ENCODE peak calls at places on chromosomes 7 and 10, in six cellular contexts. G is body of pancreas; W is HCT116; K is activated naive CD4-positive, alpha-beta T cell treated with anti-CD3 and anti-CD28 coated beads, Interleukin-2, amount 50 U/mL, for 72 hours; C is activated T-helper 17 cell treated with anti-CD3 and anti-CD28 coated beads, Interleukin-2, amount 50 U/mL, for 72 hours; E is left ventricle myocardium superior. L is an unnamed sample.

GRCh38 chr7:23246540-23246939 is at the start of gene GPNMB:
- ATAC-seq in C (no peak), K (no peak), G (no peak), E (peak), W (no peak), L (peak)

GRCh38 chr10:35598379-35598778 is 6.8 kb upstream of the GJD4 start:
- ATAC-seq in E (peak), K (no peak), G (no peak), W (peak), C (no peak), L (no peak)

GRCh38 chr10:14009315-14010082 is 321.2 kb downstream of the FRMD4A start:
- ATAC-seq in G (peak), C (peak), E (peak), K (peak), W (no peak), L (no peak)

GRCh38 chr10:33534455-33534854 is 200.0 kb upstream of the NRP1 start:
- ATAC-seq in W (no peak), K (no peak), E (peak), G (no peak), C (no peak), L (no peak)

GRCh38 chr7:43265139-43265538 is 152.7 kb downstream of the HECW1 start:
- ATAC-seq in W (no peak), G (no peak), E (no peak), C (no peak), K (no peak), L (no peak)

GRCh38 chr7:77674878-77675277 is 21.4 kb upstream of the RSBN1L start:
- ATAC-seq in K (peak), W (peak), C (peak), E (peak), G (peak), L (no peak)

GRCh38 chr10:122550983-122551382 is 9.6 kb upstream of the DMBT1 start:
- ATAC-seq in C (peak), G (no peak), W (no peak), K (peak), E (peak), L (no peak)

GRCh38 chr7:130324270-130324669 is 20.3 kb upstream of the CPA5 start:
- ATAC-seq in C (no peak), E (no peak), W (no peak), G (no peak), K (no peak), L (no peak)

GRCh38 chr10:35079763-35080162 is 10.4 kb downstream of the CUL2 start:
- ATAC-seq in G (no peak), W (peak), K (no peak), E (no peak), C (no peak), L (no peak)

GRCh38 chr7:34339061-34339526 is 318.9 kb upstream of the NPSR1 start:
- ATAC-seq in K (no peak), C (no peak), E (no peak), G (no peak), W (peak), L (no peak)

GRCh38 chr7:18580945-18581344 is 85.4 kb downstream of the HDAC9 start:
- ATAC-seq in E (no peak), C (no peak), K (no peak), W (no peak), G (no peak), L (no peak)

GRCh38 chr7:18290865-18291264 is 204.7 kb upstream of the HDAC9 start:
- ATAC-seq in G (no peak), E (no peak), K (no peak), C (no peak), W (no peak), L (no peak)

GRCh38 chr10:92839191-92840085 is 8.9 kb upstream of the EXOC6 start:
- ATAC-seq in G (peak), C (peak), K (peak), E (peak), W (no peak), L (peak)

GRCh38 chr10:79306644-79307220 is 40.5 kb upstream of the PPIF start:
- ATAC-seq in C (no peak), W (no peak), G (no peak), K (no peak), E (no peak), L (no peak)

GRCh38 chr7:25911738-25912607 is 240.0 kb upstream of the NFE2L3 start:
- ATAC-seq in C (no peak), K (no peak), E (no peak), W (no peak), G (peak), L (no peak)

GRCh38 chr10:50456711-50457110 is 167.0 kb downstream of the SGMS1 start:
- ATAC-seq in G (no peak), E (no peak), W (no peak), C (no peak), K (no peak), L (no peak)

GRCh38 chr7:99019523-99020412 is 124.1 kb downstream of the SMURF1 start:
- ATAC-seq in K (no peak), C (no peak), W (no peak), G (no peak), E (peak), L (no peak)

GRCh38 chr10:4514445-4515108 is 311.4 kb upstream of the AKR1E2 start:
- ATAC-seq in C (no peak), W (no peak), G (peak), E (peak), K (no peak), L (peak)

GRCh38 chr7:139750459-139751095 is 27.2 kb downstream of the HIPK2 start:
- ATAC-seq in G (no peak), E (no peak), C (no peak), W (no peak), K (no peak), L (no peak)

GRCh38 chr7:3010161-3010560 is 33.5 kb downstream of the CARD11 start:
- ATAC-seq in W (no peak), E (no peak), G (no peak), C (no peak), K (no peak), L (no peak)

GRCh38 chr7:3238525-3239210 is 62.4 kb upstream of the SDK1 start:
- ATAC-seq in K (no peak), C (no peak), E (no peak), G (no peak), W (no peak), L (no peak)

GRCh38 chr10:80596391-80597257 is 58.9 kb downstream of the SH2D4B start:
- ATAC-seq in G (no peak), W (peak), C (peak), E (peak), K (peak), L (no peak)

GRCh38 chr10:112904000-112904399 is 46.0 kb upstream of the TCF7L2 start:
- ATAC-seq in E (no peak), W (peak), C (peak), G (no peak), K (no peak), L (no peak)

GRCh38 chr10:125203186-125203800 is 42.9 kb upstream of the CTBP2 start:
- ATAC-seq in G (peak), C (no peak), W (no peak), E (no peak), K (no peak), L (no peak)

L was measured in gastroesophageal sphincter.